ENCODE peak calls at places on chromosome 3, in nine cellular contexts. One of them, this sample, is unnamed.
A peak's percentile ranks its signal among the peaks of the same experiment; 100 is the strongest.

GRCh38 chr3:66236281-66236680 is 15.5 kb downstream of the SLC25A26 start:
- DNase-seq in choroid plexus epithelial cell: peak; percentile 46
- DNase-seq in endothelial cell: no peak
- DNase-seq in GM23338: peak; percentile 87
- DNase-seq in Peyer's patch: no peak
- DNase-seq in GM12865: no peak
- DNase-seq in AG04450: no peak
- DNase-seq in left lung: no peak
- DNase-seq in cardiac muscle cell: peak; percentile 43
- DNase-seq in this sample: no peak

GRCh38 chr3:185351371-185351770 is 11.6 kb upstream of the MAP3K13 start:
- DNase-seq in cardiac muscle cell: no peak
- DNase-seq in endothelial cell: no peak
- DNase-seq in left lung: no peak
- DNase-seq in GM23338: no peak
- DNase-seq in choroid plexus epithelial cell: no peak
- DNase-seq in GM12865: no peak
- DNase-seq in Peyer's patch: no peak
- DNase-seq in AG04450: no peak
- DNase-seq in this sample: no peak

GRCh38 chr3:98563661-98564281 is 29.6 kb downstream of the CPOX start:
- DNase-seq in cardiac muscle cell: peak; percentile 66
- DNase-seq in endothelial cell: no peak
- DNase-seq in GM23338: no peak
- DNase-seq in GM12865: peak; percentile 91
- DNase-seq in AG04450: no peak
- DNase-seq in left lung: no peak
- DNase-seq in choroid plexus epithelial cell: peak; percentile 75
- DNase-seq in Peyer's patch: no peak
- DNase-seq in this sample: no peak

GRCh38 chr3:129518581-129518980 is 9.9 kb upstream of the RHO start:
- DNase-seq in Peyer's patch: no peak
- DNase-seq in cardiac muscle cell: no peak
- DNase-seq in endothelial cell: no peak
- DNase-seq in choroid plexus epithelial cell: no peak
- DNase-seq in GM23338: no peak
- DNase-seq in left lung: no peak
- DNase-seq in AG04450: no peak
- DNase-seq in GM12865: no peak
- DNase-seq in this sample: no peak

GRCh38 chr3:9036327-9037112 is 73.2 kb upstream of the RAD18 start:
- DNase-seq in Peyer's patch: peak; percentile 73
- DNase-seq in GM23338: no peak
- DNase-seq in choroid plexus epithelial cell: peak; percentile 36
- DNase-seq in left lung: no peak
- DNase-seq in endothelial cell: no peak
- DNase-seq in AG04450: peak; percentile 6
- DNase-seq in cardiac muscle cell: peak; percentile 93
- DNase-seq in GM12865: no peak
- DNase-seq in this sample: no peak

GRCh38 chr3:184235381-184236032 is 6.1 kb downstream of the VWA5B2 start:
- DNase-seq in Peyer's patch: no peak
- DNase-seq in endothelial cell: no peak
- DNase-seq in AG04450: no peak
- DNase-seq in cardiac muscle cell: no peak
- DNase-seq in choroid plexus epithelial cell: no peak
- DNase-seq in GM12865: no peak
- DNase-seq in left lung: no peak
- DNase-seq in GM23338: no peak
- DNase-seq in this sample: peak; percentile 18

GRCh38 chr3:128551872-128552271 is 58.9 kb upstream of the GATA2 start:
- DNase-seq in AG04450: no peak
- DNase-seq in choroid plexus epithelial cell: peak; percentile 37
- DNase-seq in GM23338: no peak
- DNase-seq in Peyer's patch: no peak
- DNase-seq in GM12865: no peak
- DNase-seq in cardiac muscle cell: no peak
- DNase-seq in endothelial cell: no peak
- DNase-seq in left lung: no peak
- DNase-seq in this sample: no peak

GRCh38 chr3:70550723-70551319 is 238.4 kb upstream of the MDFIC2 start:
- DNase-seq in choroid plexus epithelial cell: peak; percentile 81
- DNase-seq in GM23338: peak; percentile 71
- DNase-seq in left lung: peak; percentile 78
- DNase-seq in endothelial cell: peak; percentile 69
- DNase-seq in AG04450: no peak
- DNase-seq in Peyer's patch: peak; percentile 84
- DNase-seq in cardiac muscle cell: peak; percentile 73
- DNase-seq in GM12865: peak; percentile 56
- DNase-seq in this sample: no peak

GRCh38 chr3:2927252-2927651 is 182.9 kb downstream of the IL5RA start:
- DNase-seq in GM23338: no peak
- DNase-seq in choroid plexus epithelial cell: no peak
- DNase-seq in GM12865: no peak
- DNase-seq in AG04450: no peak
- DNase-seq in left lung: no peak
- DNase-seq in endothelial cell: no peak
- DNase-seq in Peyer's patch: no peak
- DNase-seq in cardiac muscle cell: no peak
- DNase-seq in this sample: no peak

GRCh38 chr3:2923390-2923789 is 186.8 kb downstream of the IL5RA start:
- DNase-seq in cardiac muscle cell: no peak
- DNase-seq in AG04450: no peak
- DNase-seq in GM12865: no peak
- DNase-seq in GM23338: peak; percentile 9
- DNase-seq in choroid plexus epithelial cell: no peak
- DNase-seq in left lung: no peak
- DNase-seq in Peyer's patch: no peak
- DNase-seq in endothelial cell: no peak
- DNase-seq in this sample: no peak

GRCh38 chr3:2920103-2920502 is 190.1 kb downstream of the IL5RA start:
- DNase-seq in choroid plexus epithelial cell: no peak
- DNase-seq in left lung: no peak
- DNase-seq in AG04450: no peak
- DNase-seq in GM23338: no peak
- DNase-seq in GM12865: peak; percentile 68
- DNase-seq in Peyer's patch: no peak
- DNase-seq in cardiac muscle cell: no peak
- DNase-seq in endothelial cell: no peak
- DNase-seq in this sample: no peak

GRCh38 chr3:2921903-2922302 is 188.3 kb downstream of the IL5RA start:
- DNase-seq in cardiac muscle cell: peak; percentile 11
- DNase-seq in endothelial cell: no peak
- DNase-seq in Peyer's patch: no peak
- DNase-seq in AG04450: no peak
- DNase-seq in GM12865: peak; percentile 68
- DNase-seq in GM23338: peak; percentile 38
- DNase-seq in choroid plexus epithelial cell: peak; percentile 23
- DNase-seq in left lung: no peak
- DNase-seq in this sample: no peak
- TF ChIP-seq CTCF in cardiac muscle cell: peak; percentile 18
- TF ChIP-seq CTCF in endothelial cell: no peak
- TF ChIP-seq CTCF in Peyer's patch: peak; percentile 59
- TF ChIP-seq CTCF in AG04450: no peak
- TF ChIP-seq CTCF in GM12865: peak; percentile 42
- TF ChIP-seq CTCF in GM23338: peak; percentile 64
- TF ChIP-seq CTCF in choroid plexus epithelial cell: peak; percentile 30
- TF ChIP-seq CTCF in left lung: no peak
- TF ChIP-seq CTCF in this sample: peak; percentile 63

GRCh38 chr3:18951333-18951732 is 197.0 kb upstream of the KCNH8 start:
- DNase-seq in left lung: no peak
- DNase-seq in choroid plexus epithelial cell: no peak
- DNase-seq in AG04450: no peak
- DNase-seq in GM23338: no peak
- DNase-seq in GM12865: no peak
- DNase-seq in Peyer's patch: no peak
- DNase-seq in cardiac muscle cell: no peak
- DNase-seq in endothelial cell: no peak
- DNase-seq in this sample: no peak

GRCh38 chr3:18946524-18946923 is 201.8 kb upstream of the KCNH8 start:
- DNase-seq in GM23338: peak; percentile 48
- DNase-seq in left lung: no peak
- DNase-seq in AG04450: no peak
- DNase-seq in choroid plexus epithelial cell: no peak
- DNase-seq in endothelial cell: no peak
- DNase-seq in Peyer's patch: no peak
- DNase-seq in GM12865: no peak
- DNase-seq in cardiac muscle cell: no peak
- DNase-seq in this sample: no peak
- TF ChIP-seq CTCF in GM23338: peak; percentile 27
- TF ChIP-seq CTCF in left lung: no peak
- TF ChIP-seq CTCF in AG04450: no peak
- TF ChIP-seq CTCF in choroid plexus epithelial cell: no peak
- TF ChIP-seq CTCF in endothelial cell: no peak
- TF ChIP-seq CTCF in Peyer's patch: no peak
- TF ChIP-seq CTCF in GM12865: no peak
- TF ChIP-seq CTCF in cardiac muscle cell: no peak
- TF ChIP-seq CTCF in this sample: no peak

GRCh38 chr3:42601898-42602581 is 1.6 kb downstream of the NKTR start:
- DNase-seq in cardiac muscle cell: no peak
- DNase-seq in Peyer's patch: no peak
- DNase-seq in GM12865: peak; percentile 52
- DNase-seq in AG04450: no peak
- DNase-seq in choroid plexus epithelial cell: peak; percentile 36
- DNase-seq in left lung: no peak
- DNase-seq in GM23338: peak; percentile 60
- DNase-seq in endothelial cell: no peak
- DNase-seq in this sample: no peak
- TF ChIP-seq CTCF in cardiac muscle cell: no peak
- TF ChIP-seq CTCF in Peyer's patch: peak; percentile 21
- TF ChIP-seq CTCF in GM12865: no peak
- TF ChIP-seq CTCF in AG04450: peak; percentile 39
- TF ChIP-seq CTCF in choroid plexus epithelial cell: peak; percentile 26
- TF ChIP-seq CTCF in left lung: no peak
- TF ChIP-seq CTCF in GM23338: no peak
- TF ChIP-seq CTCF in endothelial cell: no peak
- TF ChIP-seq CTCF in this sample: peak; percentile 1

GRCh38 chr3:24726423-24726822 is 231.8 kb upstream of the THRB start:
- DNase-seq in cardiac muscle cell: no peak
- DNase-seq in choroid plexus epithelial cell: no peak
- DNase-seq in GM12865: no peak
- DNase-seq in AG04450: no peak
- DNase-seq in GM23338: peak; percentile 16
- DNase-seq in Peyer's patch: no peak
- DNase-seq in left lung: no peak
- DNase-seq in endothelial cell: no peak
- DNase-seq in this sample: no peak
- TF ChIP-seq CTCF in cardiac muscle cell: no peak
- TF ChIP-seq CTCF in choroid plexus epithelial cell: no peak
- TF ChIP-seq CTCF in GM12865: no peak
- TF ChIP-seq CTCF in AG04450: no peak
- TF ChIP-seq CTCF in GM23338: peak; percentile 45
- TF ChIP-seq CTCF in Peyer's patch: no peak
- TF ChIP-seq CTCF in left lung: no peak
- TF ChIP-seq CTCF in endothelial cell: no peak
- TF ChIP-seq CTCF in this sample: peak; percentile 4

DNA sequence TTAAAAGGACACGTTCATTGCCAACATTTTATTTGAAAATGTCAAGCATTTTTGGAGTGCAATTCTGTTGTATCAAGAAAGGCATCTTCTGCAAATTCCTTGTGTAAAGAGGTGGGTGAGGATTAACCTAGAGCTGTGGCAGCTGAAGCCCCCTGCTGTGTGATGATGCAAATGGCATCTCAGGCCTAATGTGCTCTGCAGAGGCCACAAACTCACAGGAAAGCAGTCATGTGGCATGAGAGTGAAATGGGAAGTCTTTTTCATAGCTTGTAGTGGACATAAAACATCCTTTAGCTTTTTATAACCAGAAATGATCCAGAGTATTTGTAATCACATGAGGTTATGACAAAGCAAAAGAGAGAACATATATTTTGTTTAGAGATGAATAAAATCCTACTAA is 6.4 kb downstream of the CADM2 start:
- DNase-seq in GM12865: no peak
- DNase-seq in Peyer's patch: no peak
- DNase-seq in AG04450: no peak
- DNase-seq in GM23338: peak; percentile 93
- DNase-seq in left lung: no peak
- DNase-seq in endothelial cell: peak; percentile 59
- DNase-seq in cardiac muscle cell: peak; percentile 0
- DNase-seq in choroid plexus epithelial cell: peak; percentile 89
- DNase-seq in this sample: peak; percentile 16
- TF ChIP-seq CTCF in GM12865: no peak
- TF ChIP-seq CTCF in Peyer's patch: no peak
- TF ChIP-seq CTCF in AG04450: no peak
- TF ChIP-seq CTCF in GM23338: no peak
- TF ChIP-seq CTCF in left lung: no peak
- TF ChIP-seq CTCF in endothelial cell: no peak
- TF ChIP-seq CTCF in cardiac muscle cell: no peak
- TF ChIP-seq CTCF in choroid plexus epithelial cell: no peak
- TF ChIP-seq CTCF in this sample: peak; percentile 62

DNA sequence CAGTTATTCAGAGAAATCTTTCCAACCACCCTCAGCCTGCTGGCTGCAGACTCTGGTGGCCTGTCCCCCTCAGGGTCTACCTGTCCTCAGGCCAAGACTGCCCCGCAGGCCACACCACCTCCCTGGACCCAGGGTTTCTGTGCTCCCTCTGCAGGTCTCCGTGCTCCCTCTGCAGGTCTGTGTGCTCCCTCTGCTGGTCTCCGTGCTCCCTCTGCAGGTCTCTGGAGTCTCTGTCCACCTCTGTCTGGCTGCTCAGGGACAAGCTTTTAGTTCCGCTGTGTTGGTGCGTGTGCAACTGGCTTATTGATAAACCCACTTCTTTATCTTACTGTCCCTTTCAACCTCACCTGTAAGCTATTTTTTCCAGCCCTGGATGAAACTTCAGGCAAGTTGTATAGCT is 30.1 kb downstream of the BDH1 start:
- DNase-seq in choroid plexus epithelial cell: peak; percentile 61
- DNase-seq in GM23338: no peak
- DNase-seq in GM12865: no peak
- DNase-seq in endothelial cell: no peak
- DNase-seq in cardiac muscle cell: peak; percentile 34
- DNase-seq in AG04450: no peak
- DNase-seq in left lung: peak; percentile 43
- DNase-seq in Peyer's patch: no peak
- DNase-seq in this sample: no peak
- TF ChIP-seq CTCF in choroid plexus epithelial cell: peak; percentile 64
- TF ChIP-seq CTCF in GM23338: peak; percentile 17
- TF ChIP-seq CTCF in GM12865: no peak
- TF ChIP-seq CTCF in endothelial cell: no peak
- TF ChIP-seq CTCF in cardiac muscle cell: peak; percentile 38
- TF ChIP-seq CTCF in AG04450: peak; percentile 28
- TF ChIP-seq CTCF in left lung: no peak
- TF ChIP-seq CTCF in Peyer's patch: no peak
- TF ChIP-seq CTCF in this sample: no peak

GRCh38 chr3:100953103-100953502 is 40.1 kb downstream of the ABI3BP start:
- DNase-seq in GM23338: no peak
- DNase-seq in left lung: no peak
- DNase-seq in Peyer's patch: no peak
- DNase-seq in GM12865: no peak
- DNase-seq in endothelial cell: no peak
- DNase-seq in AG04450: no peak
- DNase-seq in choroid plexus epithelial cell: no peak
- DNase-seq in cardiac muscle cell: no peak
- DNase-seq in this sample: no peak
- TF ChIP-seq CTCF in GM23338: no peak
- TF ChIP-seq CTCF in left lung: no peak
- TF ChIP-seq CTCF in Peyer's patch: no peak
- TF ChIP-seq CTCF in GM12865: no peak
- TF ChIP-seq CTCF in endothelial cell: peak; percentile 24
- TF ChIP-seq CTCF in AG04450: peak; percentile 8
- TF ChIP-seq CTCF in choroid plexus epithelial cell: no peak
- TF ChIP-seq CTCF in cardiac muscle cell: peak; percentile 13
- TF ChIP-seq CTCF in this sample: no peak

This sample was measured in D721Med.